ENCODE peak calls at places on chromosomes 7 and 10, in four cellular contexts. F, O, X and Q are unnamed samples. For H3K36me3, the result is how much of the 10 kb centered on the place peaks cover.

GRCh38 chr10:93062499-93063216 is 2.1 kb downstream of the CYP26C1 start:
- DNase-seq in X (no peak), F (no peak), O (no peak), Q (peak)

GRCh38 chr7:35905555-35905954 is 104.7 kb downstream of the SEPTIN7 start:
- DNase-seq in X (no peak), F (peak), O (no peak), Q (no peak)

GRCh38 chr7:1240917-1241509 is 8.3 kb downstream of the UNCX start:
- DNase-seq in F (no peak), O (peak), X (no peak), Q (no peak)

GRCh38 chr7:120951309-120951706 is 731 bp downstream of the ING3 start:
- DNase-seq in O (no peak), F (no peak), X (no peak), Q (no peak)

GRCh38 chr7:55074008-55074499 is 55.2 kb downstream of the EGFR start:
- DNase-seq in F (peak), O (no peak), X (peak), Q (no peak)

GRCh38 chr10:133324198-133324792 is 12.4 kb downstream of the CALY start:
- DNase-seq in O (no peak), X (peak), F (peak), Q (no peak)

GRCh38 chr10:27658788-27659187 is 86.8 kb downstream of the MKX start:
- DNase-seq in X (no peak), O (no peak), F (peak), Q (no peak)

GRCh38 chr7:9204571-9204970 is 771.2 kb downstream of the NXPH1 start:
- DNase-seq in X (no peak), O (no peak), F (no peak), Q (no peak)

GRCh38 chr7:121395494-121395960 is 581 bp downstream of the FAM3C start:
- DNase-seq in O (peak), F (peak), X (no peak), Q (no peak)

GRCh38 chr7:13651167-13651566 is 338.3 kb downstream of the ETV1 start:
- DNase-seq in F (no peak), O (no peak), X (no peak), Q (no peak)

GRCh38 chr7:90387470-90388240 is 15.6 kb upstream of the CLDN12 start:
- DNase-seq in O (no peak), F (peak), X (no peak), Q (no peak)

GRCh38 chr7:28921822-28922221 is 36.3 kb downstream of the TRIL start:
- DNase-seq in O (no peak), F (peak), X (no peak), Q (no peak)

GRCh38 chr7:41758321-41758720 is 55.4 kb upstream of the INHBA start:
- DNase-seq in X (no peak), O (no peak), F (no peak), Q (no peak)

GRCh38 chr10:17910144-17910789 is 41.5 kb upstream of the SLC39A12 start:
- DNase-seq in X (no peak), O (no peak), F (peak), Q (no peak)

GRCh38 chr10:119404719-119405504 is 137.6 kb downstream of the RGS10 start:
- DNase-seq in X (no peak), O (no peak), F (no peak), Q (no peak)

GRCh38 chr7:64881461-64882287 is 21.4 kb upstream of the ZNF273 start:
- DNase-seq in O (no peak), X (no peak), F (no peak), Q (peak)
- H3K36me3 ChIP-seq in O (under half), X (under half), F (under half), Q (under half)

DNA sequence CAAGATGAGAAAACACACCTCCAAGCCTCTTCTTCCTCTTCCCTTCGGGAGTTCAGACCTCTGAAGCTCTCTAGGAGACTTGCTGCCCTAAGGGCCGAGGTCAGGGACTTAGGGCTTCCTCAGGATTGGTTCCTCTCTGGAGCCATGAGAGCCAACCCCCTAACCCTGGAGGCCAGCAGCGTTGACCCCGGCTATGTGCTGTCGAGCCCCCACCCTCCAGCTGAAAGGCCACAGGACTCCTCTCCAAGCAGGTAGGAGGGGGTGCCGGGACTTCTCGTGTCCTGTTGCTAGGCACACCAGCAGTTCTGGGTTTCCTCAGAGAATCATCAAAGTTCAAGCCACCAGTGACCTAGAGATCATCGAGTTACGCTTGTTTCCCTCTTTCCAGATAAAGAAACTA is 87.4 kb downstream of the ARHGAP22 start:
- DNase-seq in O (no peak), X (no peak), F (no peak), Q (no peak)
- H3K27ac ChIP-seq in O (no peak), X (no peak), F (no peak), Q (no peak)

DNA sequence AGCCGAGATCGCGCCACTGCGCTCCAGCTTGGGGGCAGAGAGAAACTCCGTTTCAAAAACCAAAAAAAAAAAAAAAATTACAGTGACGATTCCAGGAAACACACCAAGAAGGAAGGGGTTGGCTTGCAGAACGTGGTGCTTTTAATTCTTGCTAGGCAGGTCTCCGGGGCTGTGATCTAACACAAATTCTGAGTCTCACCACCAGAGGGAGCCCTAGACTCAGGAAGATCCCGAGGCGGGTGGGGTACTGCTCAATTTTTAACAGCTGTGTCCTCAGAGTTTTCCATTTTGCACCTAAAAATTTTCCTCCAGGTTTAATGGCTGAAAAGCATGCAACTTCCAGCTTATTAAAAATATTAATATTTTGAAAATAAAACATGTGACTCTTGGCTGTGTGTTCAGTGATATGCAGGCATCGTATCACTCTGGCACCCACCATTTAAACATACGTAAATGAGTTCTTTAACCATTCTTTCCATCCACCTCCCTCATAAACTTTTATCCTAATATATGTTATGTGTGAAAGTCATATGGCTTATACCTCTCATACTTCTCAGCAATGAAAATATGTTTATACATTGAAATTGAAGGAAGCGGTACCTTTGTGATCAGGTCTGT is 26.5 kb upstream of the NUB1 start:
- DNase-seq in X (peak), O (no peak), F (peak), Q (peak)
- H3K4me3 ChIP-seq in X (no peak), O (no peak), F (no peak), Q (no peak)

GRCh38 chr7:152307902-152308301 is 127.9 kb downstream of the KMT2C start:
- DNase-seq in O (no peak), F (no peak), X (no peak), Q (no peak)
- H3K36me3 ChIP-seq in O (under half), F (under half), X (under half), Q (under half)

DNA sequence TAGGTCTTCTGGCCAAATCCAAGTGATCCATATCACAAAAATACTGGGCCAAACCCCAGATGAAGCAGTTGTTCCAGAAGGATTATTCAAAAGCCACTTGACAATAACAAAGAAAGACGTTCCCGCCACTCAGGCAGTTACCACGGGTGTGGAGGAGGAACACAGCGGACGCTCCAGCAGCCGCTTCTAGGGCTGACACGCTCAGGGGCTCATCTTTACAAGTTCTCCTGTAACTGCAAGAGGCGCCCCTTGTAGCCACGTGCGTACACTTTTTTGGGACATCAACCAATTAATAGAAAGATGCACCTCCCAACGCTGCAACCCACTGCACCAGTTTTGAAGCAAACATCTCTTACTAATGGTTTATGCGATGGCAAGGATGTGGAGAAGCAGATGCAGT is 159.4 kb downstream of the GRID1 start:
- DNase-seq in X (no peak), O (no peak), F (no peak), Q (no peak)
- H3K27ac ChIP-seq in X (no peak), O (no peak), F (no peak), Q (no peak)

GRCh38 chr7:112938895-112939588 is 147.6 kb downstream of the GPR85 start:
- DNase-seq in O (peak), X (peak), F (peak), Q (no peak)

GRCh38 chr7:112940314-112940732 is 146.3 kb downstream of the GPR85 start:
- DNase-seq in O (no peak), F (no peak), X (no peak), Q (no peak)

GRCh38 chr7:112939589-112940313 is 146.9 kb downstream of the GPR85 start:
- DNase-seq in O (peak), F (peak), X (peak), Q (peak)

GRCh38 chr7:112933598-112933997 is 143.4 kb upstream of the TMEM168 start:
- DNase-seq in O (no peak), X (no peak), F (no peak), Q (no peak)

GRCh38 chr7:112937651-112938390 is 147.6 kb upstream of the TMEM168 start:
- DNase-seq in O (no peak), F (no peak), X (no peak), Q (no peak)
- H3K4me3 ChIP-seq in O (peak), F (no peak), X (peak), Q (peak)